ENCODE peak calls at places on chromosomes 11 and 22, in ten cellular contexts. One of them, this sample, is unnamed.

GRCh38 chr22:35330258-35330861 is 30.7 kb downstream of the TOM1 start:
- DNase-seq in T-helper 9 cell: peak
- DNase-seq in activated CD4-positive, alpha-beta T cell treated with anti-CD3 and anti-CD28 coated beads for 48 hours: peak
- DNase-seq in coronary artery: no peak
- DNase-seq in activated CD8-positive, alpha-beta T cell treated with anti-CD3 and anti-CD28 coated beads, Interleukin-2, amount 10 ng/mL, durations not matched to agents 7 days and 5 days: peak
- DNase-seq in H4: peak
- DNase-seq in fibroblast of mammary gland: peak
- DNase-seq in T47D: no peak
- DNase-seq in breast epithelium: no peak
- DNase-seq in transverse colon: peak
- DNase-seq in this sample: peak

GRCh38 chr11:119178166-119178680 is 7.1 kb upstream of the NHERF4 start:
- DNase-seq in T-helper 9 cell: no peak
- DNase-seq in activated CD4-positive, alpha-beta T cell treated with anti-CD3 and anti-CD28 coated beads for 48 hours: no peak
- DNase-seq in coronary artery: no peak
- DNase-seq in activated CD8-positive, alpha-beta T cell treated with anti-CD3 and anti-CD28 coated beads, Interleukin-2, amount 10 ng/mL, durations not matched to agents 7 days and 5 days: no peak
- DNase-seq in H4: no peak
- DNase-seq in fibroblast of mammary gland: no peak
- DNase-seq in T47D: no peak
- DNase-seq in breast epithelium: no peak
- DNase-seq in transverse colon: no peak
- DNase-seq in this sample: no peak

GRCh38 chr22:25745341-25746011 is 3.5 kb downstream of the MYO18B start:
- DNase-seq in T-helper 9 cell: no peak
- DNase-seq in activated CD4-positive, alpha-beta T cell treated with anti-CD3 and anti-CD28 coated beads for 48 hours: peak
- DNase-seq in coronary artery: no peak
- DNase-seq in activated CD8-positive, alpha-beta T cell treated with anti-CD3 and anti-CD28 coated beads, Interleukin-2, amount 10 ng/mL, durations not matched to agents 7 days and 5 days: no peak
- DNase-seq in H4: no peak
- DNase-seq in fibroblast of mammary gland: peak
- DNase-seq in T47D: no peak
- DNase-seq in breast epithelium: no peak
- DNase-seq in transverse colon: no peak
- DNase-seq in this sample: peak

GRCh38 chr11:67404515-67405195 is 772 bp downstream of the TBC1D10C start:
- DNase-seq in T-helper 9 cell: no peak
- DNase-seq in activated CD4-positive, alpha-beta T cell treated with anti-CD3 and anti-CD28 coated beads for 48 hours: peak
- DNase-seq in coronary artery: no peak
- DNase-seq in activated CD8-positive, alpha-beta T cell treated with anti-CD3 and anti-CD28 coated beads, Interleukin-2, amount 10 ng/mL, durations not matched to agents 7 days and 5 days: peak
- DNase-seq in H4: no peak
- DNase-seq in fibroblast of mammary gland: no peak
- DNase-seq in T47D: no peak
- DNase-seq in breast epithelium: no peak
- DNase-seq in transverse colon: no peak
- DNase-seq in this sample: no peak

GRCh38 chr22:48959496-48959895 is 868.2 kb downstream of the BRD1 start:
- DNase-seq in T-helper 9 cell: no peak
- DNase-seq in activated CD4-positive, alpha-beta T cell treated with anti-CD3 and anti-CD28 coated beads for 48 hours: no peak
- DNase-seq in coronary artery: peak
- DNase-seq in activated CD8-positive, alpha-beta T cell treated with anti-CD3 and anti-CD28 coated beads, Interleukin-2, amount 10 ng/mL, durations not matched to agents 7 days and 5 days: peak
- DNase-seq in H4: no peak
- DNase-seq in fibroblast of mammary gland: no peak
- DNase-seq in T47D: no peak
- DNase-seq in breast epithelium: no peak
- DNase-seq in transverse colon: no peak
- DNase-seq in this sample: no peak

GRCh38 chr22:37214431-37215025 is 2.3 kb upstream of the SSTR3 start:
- DNase-seq in T-helper 9 cell: no peak
- DNase-seq in activated CD4-positive, alpha-beta T cell treated with anti-CD3 and anti-CD28 coated beads for 48 hours: peak
- DNase-seq in coronary artery: no peak
- DNase-seq in activated CD8-positive, alpha-beta T cell treated with anti-CD3 and anti-CD28 coated beads, Interleukin-2, amount 10 ng/mL, durations not matched to agents 7 days and 5 days: no peak
- DNase-seq in H4: no peak
- DNase-seq in fibroblast of mammary gland: no peak
- DNase-seq in T47D: no peak
- DNase-seq in breast epithelium: no peak
- DNase-seq in transverse colon: no peak
- DNase-seq in this sample: no peak

GRCh38 chr11:126169291-126169690 is 42.2 kb downstream of the RPUSD4 start:
- DNase-seq in T-helper 9 cell: no peak
- DNase-seq in activated CD4-positive, alpha-beta T cell treated with anti-CD3 and anti-CD28 coated beads for 48 hours: no peak
- DNase-seq in coronary artery: no peak
- DNase-seq in activated CD8-positive, alpha-beta T cell treated with anti-CD3 and anti-CD28 coated beads, Interleukin-2, amount 10 ng/mL, durations not matched to agents 7 days and 5 days: no peak
- DNase-seq in H4: no peak
- DNase-seq in fibroblast of mammary gland: peak
- DNase-seq in T47D: no peak
- DNase-seq in breast epithelium: no peak
- DNase-seq in transverse colon: no peak
- DNase-seq in this sample: no peak

GRCh38 chr11:66992041-66992440 is 16.9 kb downstream of the C11orf86 start:
- DNase-seq in T-helper 9 cell: no peak
- DNase-seq in activated CD4-positive, alpha-beta T cell treated with anti-CD3 and anti-CD28 coated beads for 48 hours: no peak
- DNase-seq in coronary artery: no peak
- DNase-seq in activated CD8-positive, alpha-beta T cell treated with anti-CD3 and anti-CD28 coated beads, Interleukin-2, amount 10 ng/mL, durations not matched to agents 7 days and 5 days: no peak
- DNase-seq in H4: no peak
- DNase-seq in fibroblast of mammary gland: no peak
- DNase-seq in T47D: no peak
- DNase-seq in breast epithelium: no peak
- DNase-seq in transverse colon: no peak
- DNase-seq in this sample: no peak

GRCh38 chr22:33397381-33397907 is 339.3 kb upstream of the SYN3 start:
- DNase-seq in T-helper 9 cell: no peak
- DNase-seq in activated CD4-positive, alpha-beta T cell treated with anti-CD3 and anti-CD28 coated beads for 48 hours: no peak
- DNase-seq in coronary artery: no peak
- DNase-seq in activated CD8-positive, alpha-beta T cell treated with anti-CD3 and anti-CD28 coated beads, Interleukin-2, amount 10 ng/mL, durations not matched to agents 7 days and 5 days: no peak
- DNase-seq in H4: no peak
- DNase-seq in fibroblast of mammary gland: no peak
- DNase-seq in T47D: no peak
- DNase-seq in breast epithelium: no peak
- DNase-seq in transverse colon: no peak
- DNase-seq in this sample: no peak

GRCh38 chr22:37256075-37256726 is 12.1 kb upstream of the RAC2 start:
- DNase-seq in T-helper 9 cell: no peak
- DNase-seq in activated CD4-positive, alpha-beta T cell treated with anti-CD3 and anti-CD28 coated beads for 48 hours: no peak
- DNase-seq in coronary artery: no peak
- DNase-seq in activated CD8-positive, alpha-beta T cell treated with anti-CD3 and anti-CD28 coated beads, Interleukin-2, amount 10 ng/mL, durations not matched to agents 7 days and 5 days: no peak
- DNase-seq in H4: no peak
- DNase-seq in fibroblast of mammary gland: no peak
- DNase-seq in T47D: no peak
- DNase-seq in breast epithelium: no peak
- DNase-seq in transverse colon: no peak
- DNase-seq in this sample: no peak

GRCh38 chr11:7893792-7894191 is 37.3 kb downstream of the OR10A6 start:
- DNase-seq in T-helper 9 cell: no peak
- DNase-seq in activated CD4-positive, alpha-beta T cell treated with anti-CD3 and anti-CD28 coated beads for 48 hours: no peak
- DNase-seq in coronary artery: no peak
- DNase-seq in activated CD8-positive, alpha-beta T cell treated with anti-CD3 and anti-CD28 coated beads, Interleukin-2, amount 10 ng/mL, durations not matched to agents 7 days and 5 days: no peak
- DNase-seq in H4: no peak
- DNase-seq in fibroblast of mammary gland: no peak
- DNase-seq in T47D: no peak
- DNase-seq in breast epithelium: no peak
- DNase-seq in transverse colon: peak
- DNase-seq in this sample: no peak

GRCh38 chr11:120330045-120330444 is 4.9 kb downstream of the TLCD5 start:
- DNase-seq in T-helper 9 cell: no peak
- DNase-seq in activated CD4-positive, alpha-beta T cell treated with anti-CD3 and anti-CD28 coated beads for 48 hours: no peak
- DNase-seq in coronary artery: no peak
- DNase-seq in activated CD8-positive, alpha-beta T cell treated with anti-CD3 and anti-CD28 coated beads, Interleukin-2, amount 10 ng/mL, durations not matched to agents 7 days and 5 days: no peak
- DNase-seq in H4: no peak
- DNase-seq in fibroblast of mammary gland: no peak
- DNase-seq in T47D: no peak
- DNase-seq in breast epithelium: no peak
- DNase-seq in transverse colon: no peak
- DNase-seq in this sample: no peak

GRCh38 chr22:46735747-46736608 is 2.1 kb downstream of the CERK start:
- DNase-seq in T-helper 9 cell: no peak
- DNase-seq in activated CD4-positive, alpha-beta T cell treated with anti-CD3 and anti-CD28 coated beads for 48 hours: no peak
- DNase-seq in coronary artery: no peak
- DNase-seq in activated CD8-positive, alpha-beta T cell treated with anti-CD3 and anti-CD28 coated beads, Interleukin-2, amount 10 ng/mL, durations not matched to agents 7 days and 5 days: no peak
- DNase-seq in H4: no peak
- DNase-seq in fibroblast of mammary gland: no peak
- DNase-seq in T47D: no peak
- DNase-seq in breast epithelium: no peak
- DNase-seq in transverse colon: no peak
- DNase-seq in this sample: no peak

GRCh38 chr11:69588270-69588669 is 52.7 kb upstream of the CCND1 start:
- DNase-seq in T-helper 9 cell: no peak
- DNase-seq in activated CD4-positive, alpha-beta T cell treated with anti-CD3 and anti-CD28 coated beads for 48 hours: no peak
- DNase-seq in coronary artery: peak
- DNase-seq in activated CD8-positive, alpha-beta T cell treated with anti-CD3 and anti-CD28 coated beads, Interleukin-2, amount 10 ng/mL, durations not matched to agents 7 days and 5 days: no peak
- DNase-seq in H4: no peak
- DNase-seq in fibroblast of mammary gland: peak
- DNase-seq in T47D: peak
- DNase-seq in breast epithelium: no peak
- DNase-seq in transverse colon: no peak
- DNase-seq in this sample: peak

GRCh38 chr22:44566911-44567310 is 68.9 kb upstream of the RTL6 start:
- DNase-seq in T-helper 9 cell: no peak
- DNase-seq in activated CD4-positive, alpha-beta T cell treated with anti-CD3 and anti-CD28 coated beads for 48 hours: no peak
- DNase-seq in coronary artery: no peak
- DNase-seq in activated CD8-positive, alpha-beta T cell treated with anti-CD3 and anti-CD28 coated beads, Interleukin-2, amount 10 ng/mL, durations not matched to agents 7 days and 5 days: no peak
- DNase-seq in H4: no peak
- DNase-seq in fibroblast of mammary gland: no peak
- DNase-seq in T47D: no peak
- DNase-seq in breast epithelium: no peak
- DNase-seq in transverse colon: no peak
- DNase-seq in this sample: no peak

GRCh38 chr11:117818036-117818858 is 6.3 kb downstream of the FXYD2 start:
- DNase-seq in T-helper 9 cell: peak
- DNase-seq in activated CD4-positive, alpha-beta T cell treated with anti-CD3 and anti-CD28 coated beads for 48 hours: peak
- DNase-seq in coronary artery: no peak
- DNase-seq in activated CD8-positive, alpha-beta T cell treated with anti-CD3 and anti-CD28 coated beads, Interleukin-2, amount 10 ng/mL, durations not matched to agents 7 days and 5 days: peak
- DNase-seq in H4: no peak
- DNase-seq in fibroblast of mammary gland: no peak
- DNase-seq in T47D: no peak
- DNase-seq in breast epithelium: no peak
- DNase-seq in transverse colon: no peak
- DNase-seq in this sample: peak

GRCh38 chr11:85115798-85116197 is 511.3 kb downstream of the DLG2 start:
- DNase-seq in T-helper 9 cell: no peak
- DNase-seq in activated CD4-positive, alpha-beta T cell treated with anti-CD3 and anti-CD28 coated beads for 48 hours: no peak
- DNase-seq in coronary artery: no peak
- DNase-seq in activated CD8-positive, alpha-beta T cell treated with anti-CD3 and anti-CD28 coated beads, Interleukin-2, amount 10 ng/mL, durations not matched to agents 7 days and 5 days: no peak
- DNase-seq in H4: no peak
- DNase-seq in fibroblast of mammary gland: no peak
- DNase-seq in T47D: no peak
- DNase-seq in breast epithelium: no peak
- DNase-seq in transverse colon: no peak
- DNase-seq in this sample: peak

GRCh38 chr22:42473484-42474193 is 41.4 kb upstream of the NFAM1 start:
- DNase-seq in T-helper 9 cell: no peak
- DNase-seq in activated CD4-positive, alpha-beta T cell treated with anti-CD3 and anti-CD28 coated beads for 48 hours: no peak
- DNase-seq in coronary artery: no peak
- DNase-seq in activated CD8-positive, alpha-beta T cell treated with anti-CD3 and anti-CD28 coated beads, Interleukin-2, amount 10 ng/mL, durations not matched to agents 7 days and 5 days: peak
- DNase-seq in H4: peak
- DNase-seq in fibroblast of mammary gland: peak
- DNase-seq in T47D: peak
- DNase-seq in breast epithelium: no peak
- DNase-seq in transverse colon: no peak
- DNase-seq in this sample: peak

GRCh38 chr11:14418801-14419417 is 59.9 kb upstream of the RRAS2 start:
- DNase-seq in T-helper 9 cell: no peak
- DNase-seq in activated CD4-positive, alpha-beta T cell treated with anti-CD3 and anti-CD28 coated beads for 48 hours: no peak
- DNase-seq in coronary artery: no peak
- DNase-seq in activated CD8-positive, alpha-beta T cell treated with anti-CD3 and anti-CD28 coated beads, Interleukin-2, amount 10 ng/mL, durations not matched to agents 7 days and 5 days: no peak
- DNase-seq in H4: peak
- DNase-seq in fibroblast of mammary gland: peak
- DNase-seq in T47D: peak
- DNase-seq in breast epithelium: no peak
- DNase-seq in transverse colon: no peak
- DNase-seq in this sample: no peak

GRCh38 chr22:48331266-48331665 is 1496.4 kb downstream of the BRD1 start:
- DNase-seq in T-helper 9 cell: no peak
- DNase-seq in activated CD4-positive, alpha-beta T cell treated with anti-CD3 and anti-CD28 coated beads for 48 hours: no peak
- DNase-seq in coronary artery: no peak
- DNase-seq in activated CD8-positive, alpha-beta T cell treated with anti-CD3 and anti-CD28 coated beads, Interleukin-2, amount 10 ng/mL, durations not matched to agents 7 days and 5 days: no peak
- DNase-seq in H4: no peak
- DNase-seq in fibroblast of mammary gland: no peak
- DNase-seq in T47D: no peak
- DNase-seq in breast epithelium: peak
- DNase-seq in transverse colon: no peak
- DNase-seq in this sample: no peak

GRCh38 chr22:46011627-46012181 is 34.7 kb upstream of the WNT7B start:
- DNase-seq in T-helper 9 cell: no peak
- DNase-seq in activated CD4-positive, alpha-beta T cell treated with anti-CD3 and anti-CD28 coated beads for 48 hours: no peak
- DNase-seq in coronary artery: peak
- DNase-seq in activated CD8-positive, alpha-beta T cell treated with anti-CD3 and anti-CD28 coated beads, Interleukin-2, amount 10 ng/mL, durations not matched to agents 7 days and 5 days: no peak
- DNase-seq in H4: no peak
- DNase-seq in fibroblast of mammary gland: peak
- DNase-seq in T47D: no peak
- DNase-seq in breast epithelium: no peak
- DNase-seq in transverse colon: no peak
- DNase-seq in this sample: peak

GRCh38 chr11:70569996-70570692 is 171.8 kb downstream of the CTTN start:
- DNase-seq in T-helper 9 cell: no peak
- DNase-seq in activated CD4-positive, alpha-beta T cell treated with anti-CD3 and anti-CD28 coated beads for 48 hours: no peak
- DNase-seq in coronary artery: no peak
- DNase-seq in activated CD8-positive, alpha-beta T cell treated with anti-CD3 and anti-CD28 coated beads, Interleukin-2, amount 10 ng/mL, durations not matched to agents 7 days and 5 days: no peak
- DNase-seq in H4: no peak
- DNase-seq in fibroblast of mammary gland: no peak
- DNase-seq in T47D: no peak
- DNase-seq in breast epithelium: no peak
- DNase-seq in transverse colon: no peak
- DNase-seq in this sample: no peak

GRCh38 chr11:15871904-15872303 is 484.4 kb downstream of the SOX6 start:
- DNase-seq in T-helper 9 cell: no peak
- DNase-seq in activated CD4-positive, alpha-beta T cell treated with anti-CD3 and anti-CD28 coated beads for 48 hours: no peak
- DNase-seq in coronary artery: peak
- DNase-seq in activated CD8-positive, alpha-beta T cell treated with anti-CD3 and anti-CD28 coated beads, Interleukin-2, amount 10 ng/mL, durations not matched to agents 7 days and 5 days: no peak
- DNase-seq in H4: no peak
- DNase-seq in fibroblast of mammary gland: no peak
- DNase-seq in T47D: no peak
- DNase-seq in breast epithelium: no peak
- DNase-seq in transverse colon: no peak
- DNase-seq in this sample: no peak

GRCh38 chr11:72483412-72484186 is 49.3 kb upstream of the CLPB start:
- DNase-seq in T-helper 9 cell: no peak
- DNase-seq in activated CD4-positive, alpha-beta T cell treated with anti-CD3 and anti-CD28 coated beads for 48 hours: no peak
- DNase-seq in coronary artery: no peak
- DNase-seq in activated CD8-positive, alpha-beta T cell treated with anti-CD3 and anti-CD28 coated beads, Interleukin-2, amount 10 ng/mL, durations not matched to agents 7 days and 5 days: peak
- DNase-seq in H4: peak
- DNase-seq in fibroblast of mammary gland: peak
- DNase-seq in T47D: no peak
- DNase-seq in breast epithelium: no peak
- DNase-seq in transverse colon: no peak
- DNase-seq in this sample: peak

GRCh38 chr11:64276653-64277431 is 7.6 kb downstream of the BAD start:
- DNase-seq in T-helper 9 cell: no peak
- DNase-seq in activated CD4-positive, alpha-beta T cell treated with anti-CD3 and anti-CD28 coated beads for 48 hours: no peak
- DNase-seq in coronary artery: no peak
- DNase-seq in activated CD8-positive, alpha-beta T cell treated with anti-CD3 and anti-CD28 coated beads, Interleukin-2, amount 10 ng/mL, durations not matched to agents 7 days and 5 days: no peak
- DNase-seq in H4: peak
- DNase-seq in fibroblast of mammary gland: no peak
- DNase-seq in T47D: no peak
- DNase-seq in breast epithelium: no peak
- DNase-seq in transverse colon: peak
- DNase-seq in this sample: peak

GRCh38 chr11:94519478-94520084 is 7.3 kb downstream of the C11orf97 start:
- DNase-seq in T-helper 9 cell: no peak
- DNase-seq in activated CD4-positive, alpha-beta T cell treated with anti-CD3 and anti-CD28 coated beads for 48 hours: no peak
- DNase-seq in coronary artery: no peak
- DNase-seq in activated CD8-positive, alpha-beta T cell treated with anti-CD3 and anti-CD28 coated beads, Interleukin-2, amount 10 ng/mL, durations not matched to agents 7 days and 5 days: peak
- DNase-seq in H4: no peak
- DNase-seq in fibroblast of mammary gland: peak
- DNase-seq in T47D: peak
- DNase-seq in breast epithelium: no peak
- DNase-seq in transverse colon: no peak
- DNase-seq in this sample: no peak

GRCh38 chr11:75421035-75421602 is 11.9 kb downstream of the KLHL35 start:
- DNase-seq in T-helper 9 cell: no peak
- DNase-seq in activated CD4-positive, alpha-beta T cell treated with anti-CD3 and anti-CD28 coated beads for 48 hours: no peak
- DNase-seq in coronary artery: no peak
- DNase-seq in activated CD8-positive, alpha-beta T cell treated with anti-CD3 and anti-CD28 coated beads, Interleukin-2, amount 10 ng/mL, durations not matched to agents 7 days and 5 days: no peak
- DNase-seq in H4: no peak
- DNase-seq in fibroblast of mammary gland: no peak
- DNase-seq in T47D: no peak
- DNase-seq in breast epithelium: no peak
- DNase-seq in transverse colon: no peak
- DNase-seq in this sample: no peak

GRCh38 chr22:34303656-34304055 is 383.4 kb upstream of the LARGE1 start:
- DNase-seq in T-helper 9 cell: no peak
- DNase-seq in activated CD4-positive, alpha-beta T cell treated with anti-CD3 and anti-CD28 coated beads for 48 hours: no peak
- DNase-seq in coronary artery: no peak
- DNase-seq in activated CD8-positive, alpha-beta T cell treated with anti-CD3 and anti-CD28 coated beads, Interleukin-2, amount 10 ng/mL, durations not matched to agents 7 days and 5 days: no peak
- DNase-seq in H4: no peak
- DNase-seq in fibroblast of mammary gland: no peak
- DNase-seq in T47D: no peak
- DNase-seq in breast epithelium: no peak
- DNase-seq in transverse colon: no peak
- DNase-seq in this sample: no peak